ENCODE peak calls at places on chromosomes 5 and 9, in four cellular contexts. M, P, W and Y are unnamed samples.
A peak's percentile ranks its signal among the peaks of the same experiment; 100 is the strongest.

GRCh38 chr9:72354704-72355103 is 10.3 kb downstream of the ZFAND5 start:
- DNase-seq in W (no peak), M (no peak), P (no peak), Y (no peak)

GRCh38 chr5:10140195-10140973 is 109.3 kb downstream of the ATPSCKMT start:
- DNase-seq in M (peak; percentile 58), W (no peak), P (peak; percentile 36), Y (no peak)

GRCh38 chr9:123742009-123742767 is 187.7 kb downstream of the DENND1A start:
- DNase-seq in P (no peak), M (no peak), W (no peak), Y (no peak)

GRCh38 chr9:104858271-104858670 is 69.7 kb downstream of the ABCA1 start:
- DNase-seq in M (no peak), P (peak; percentile 95), W (no peak), Y (no peak)

GRCh38 chr9:123551636-123552203 is 195.7 kb downstream of the CRB2 start:
- DNase-seq in M (no peak), P (no peak), W (no peak), Y (no peak)

GRCh38 chr5:2017540-2018389 is 135.0 kb upstream of the IRX4 start:
- DNase-seq in M (peak; percentile 52), W (no peak), P (peak; percentile 34), Y (no peak)

GRCh38 chr9:110731437-110732028 is 62.9 kb downstream of the MUSK start:
- DNase-seq in M (no peak), W (no peak), P (peak; percentile 18), Y (no peak)

GRCh38 chr5:206406-206805 is 11.5 kb downstream of the CCDC127 start:
- DNase-seq in P (no peak), W (no peak), M (no peak), Y (no peak)

GRCh38 chr5:60687927-60688720 is 11.8 kb downstream of the DEPDC1B start:
- DNase-seq in M (peak; percentile 39), P (peak; percentile 60), W (no peak), Y (no peak)

GRCh38 chr9:92242115-92242778 is 51.2 kb downstream of the IARS1 start:
- DNase-seq in P (peak; percentile 88), W (no peak), M (no peak), Y (no peak)

GRCh38 chr5:63958654-63959053 is 3.6 kb downstream of the HTR1A start:
- DNase-seq in W (no peak), M (no peak), P (no peak), Y (no peak)

GRCh38 chr9:128339761-128340690 is at the start of gene SLC27A4:
- DNase-seq in M (peak; percentile 85), P (peak; percentile 93), W (peak; percentile 86), Y (no peak)

GRCh38 chr9:128337972-128338371 is 2.4 kb upstream of the SLC27A4 start:
- DNase-seq in P (no peak), M (no peak), W (no peak), Y (no peak)

GRCh38 chr9:128342971-128343680 is 2.8 kb downstream of the SLC27A4 start:
- DNase-seq in W (no peak), M (no peak), P (no peak), Y (no peak)

GRCh38 chr9:128341435-128341849 is 1.1 kb downstream of the SLC27A4 start:
- DNase-seq in W (peak; percentile 85), P (peak; percentile 84), M (peak; percentile 78), Y (no peak)

DNA sequence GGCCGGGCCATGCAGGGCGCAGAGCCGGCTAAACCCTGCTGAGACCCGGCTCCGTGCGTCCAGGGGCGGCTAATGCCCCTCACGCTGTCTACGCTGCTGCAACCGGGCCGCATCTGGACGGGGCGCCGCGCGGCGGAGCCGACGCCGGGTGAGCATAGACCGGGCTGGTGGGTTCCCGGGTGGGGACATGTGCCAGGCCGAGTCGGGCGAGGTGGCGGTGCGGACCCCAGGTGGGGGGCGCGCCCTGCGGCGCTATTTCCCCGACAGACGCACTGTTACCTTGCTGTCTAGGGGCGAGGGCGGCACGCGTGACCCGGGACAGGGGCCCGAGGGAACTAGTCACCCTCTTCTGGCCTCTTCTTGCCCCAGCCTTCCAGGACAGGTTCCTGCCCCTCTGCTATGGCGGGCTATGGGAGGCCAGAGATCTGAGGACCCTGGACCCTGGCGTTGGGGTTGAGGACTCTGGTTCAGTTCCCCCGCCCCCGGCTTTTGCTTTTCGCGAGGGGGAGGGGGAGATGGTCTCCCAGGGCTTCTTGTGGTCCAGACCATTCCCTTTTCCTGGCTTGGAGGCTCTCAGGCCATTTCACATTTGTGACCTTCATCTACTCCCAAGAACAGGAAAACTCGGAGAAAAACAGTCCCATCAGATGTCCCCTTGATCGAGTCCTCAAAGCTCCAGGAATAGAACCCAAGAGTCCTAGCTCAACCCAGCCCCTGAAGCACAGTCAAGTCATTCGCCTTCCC is 536 bp downstream of the SLC27A4 start:
- DNase-seq in M (no peak), W (peak; percentile 40), P (peak; percentile 38), Y (no peak)
- H3K9ac ChIP-seq in M (peak overlapping the region; percentile 72), W (peak overlapping the region; percentile 95), P (peak overlapping the region; percentile 69), Y (peak overlapping the region; percentile 77)

DNA sequence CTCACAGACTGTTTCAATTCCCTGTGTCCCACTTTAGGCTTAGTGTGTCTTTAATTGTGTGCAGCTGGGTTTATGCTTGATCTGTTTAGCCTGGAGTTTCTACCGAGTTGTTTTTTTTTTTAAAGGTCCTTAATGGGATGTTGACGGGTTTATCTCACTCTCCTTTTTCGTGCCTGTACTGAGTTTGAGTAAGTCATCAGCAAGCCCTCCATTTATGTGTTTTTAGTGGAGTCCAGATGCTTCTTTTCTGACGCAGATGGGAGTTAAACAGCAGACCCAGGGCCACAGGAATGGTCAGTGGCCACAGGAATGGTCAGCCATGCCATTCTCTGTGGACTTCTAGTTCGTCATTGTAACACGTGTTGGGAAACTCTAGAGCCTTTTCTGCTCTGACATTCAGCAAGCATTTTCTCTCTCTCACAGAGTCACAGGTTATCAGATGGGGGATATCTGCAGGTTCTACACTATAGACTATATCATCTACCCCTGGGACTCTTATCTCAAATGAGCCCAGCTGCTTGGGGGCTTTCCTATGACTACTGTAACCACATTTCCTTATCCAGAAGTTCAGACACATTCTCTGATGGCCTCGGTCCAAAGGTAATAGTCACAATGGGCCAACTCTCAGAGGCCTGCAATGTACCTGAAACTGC is 190.5 kb downstream of the TTLL11 start:
- DNase-seq in P (peak; percentile 98), W (no peak), M (no peak), Y (no peak)
- H3K9ac ChIP-seq in P (peak overlapping the region; percentile 49), W (no peak overlapping the region), M (no peak overlapping the region), Y (no peak overlapping the region)

GRCh38 chr5:32506251-32506661 is 61.7 kb upstream of the ZFR start:
- DNase-seq in W (no peak), M (peak; percentile 19), P (peak; percentile 53), Y (no peak)
- H3K9ac ChIP-seq in W (no peak overlapping the region), M (no peak overlapping the region), P (peak overlapping the region; percentile 71), Y (no peak overlapping the region)

GRCh38 chr9:94703488-94704140 is 22.9 kb upstream of the AOPEP start:
- DNase-seq in M (no peak), W (no peak), P (no peak), Y (no peak)

GRCh38 chr9:94696545-94696944 is 30.0 kb upstream of the AOPEP start:
- DNase-seq in M (no peak), P (no peak), W (no peak), Y (no peak)

GRCh38 chr9:94697972-94698581 is 28.4 kb upstream of the AOPEP start:
- DNase-seq in M (no peak), P (peak; percentile 54), W (no peak), Y (no peak)

GRCh38 chr9:94700445-94700844 is 26.1 kb upstream of the AOPEP start:
- DNase-seq in W (no peak), P (no peak), M (no peak), Y (no peak)

GRCh38 chr9:94699715-94700114 is 26.8 kb upstream of the AOPEP start:
- DNase-seq in P (no peak), M (no peak), W (no peak), Y (no peak)
- H3K9ac ChIP-seq in P (no peak overlapping the region), M (no peak overlapping the region), W (no peak overlapping the region), Y (no peak overlapping the region)

DNA sequence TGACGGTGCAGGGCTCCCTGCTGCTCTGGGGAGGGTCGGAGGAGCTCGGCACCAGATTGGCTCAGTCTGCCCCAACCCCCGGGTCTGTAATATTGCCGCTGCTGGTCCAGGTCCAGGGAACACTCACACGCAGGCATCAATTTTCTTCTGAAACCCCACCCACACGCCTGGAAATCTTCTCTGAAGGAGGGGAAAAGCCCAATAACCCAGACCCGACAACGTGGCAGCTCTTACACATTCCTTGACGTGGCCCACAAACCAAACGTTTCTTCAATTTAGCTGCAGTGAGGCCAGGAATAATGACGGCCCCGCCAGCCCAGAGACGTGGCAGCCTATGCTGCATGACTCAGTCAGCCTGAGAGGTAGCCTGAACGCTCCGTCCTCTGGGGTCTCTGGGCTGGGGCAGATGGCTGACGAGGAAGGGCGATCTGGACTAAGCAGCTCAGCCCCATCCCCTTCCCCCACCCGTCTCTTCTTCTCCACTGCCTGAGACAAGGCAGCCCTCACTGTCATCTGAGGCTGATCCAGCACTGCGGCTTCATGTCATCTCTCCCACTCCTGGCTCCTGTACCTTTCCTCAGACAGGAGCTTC is 9.9 kb upstream of the SPARC start:
- DNase-seq in M (no peak), W (peak; percentile 44), P (peak; percentile 100), Y (no peak)
- H3K9ac ChIP-seq in M (no peak overlapping the region), W (peak overlapping the region; percentile 28), P (peak overlapping the region; percentile 98), Y (peak overlapping the region; percentile 7)

GRCh38 chr9:107488400-107489143 is 997 bp downstream of the KLF4 start:
- DNase-seq in M (peak; percentile 48), P (peak; percentile 91), W (peak; percentile 81), Y (no peak)
- H3K9ac ChIP-seq in M (peak overlapping the region; percentile 92), P (peak overlapping the region; percentile 96), W (peak overlapping the region; percentile 99), Y (no peak overlapping the region)

GRCh38 chr9:94826644-94827410 is 100.3 kb downstream of the AOPEP start:
- DNase-seq in W (no peak), P (no peak), M (no peak), Y (no peak)
- H3K9ac ChIP-seq in W (peak overlapping the region; percentile 62), P (no peak overlapping the region), M (no peak overlapping the region), Y (no peak overlapping the region)